ENCODE peak calls at places on chromosomes 16 and 17, in five cellular contexts. One of them, this sample, is unnamed.

GRCh38 chr17:63967953-63968352 is 4.8 kb downstream of the SCN4A start:
- DNase-seq in caudate nucleus: no peak
- DNase-seq in activated T-helper 9 cell treated with anti-CD3 and anti-CD28 coated beads, Interleukin-2, amount 50 U/mL, for 16 hours: no peak
- DNase-seq in colonic mucosa: no peak
- DNase-seq in H54: no peak
- DNase-seq in this sample: no peak

GRCh38 chr16:17518441-17518840 is 47.7 kb upstream of the XYLT1 start:
- DNase-seq in caudate nucleus: no peak
- DNase-seq in colonic mucosa: no peak
- DNase-seq in H54: no peak
- DNase-seq in activated T-helper 9 cell treated with anti-CD3 and anti-CD28 coated beads, Interleukin-2, amount 50 U/mL, for 16 hours: no peak
- DNase-seq in this sample: no peak

GRCh38 chr17:27349540-27350021 is 55.7 kb downstream of the WSB1 start:
- DNase-seq in activated T-helper 9 cell treated with anti-CD3 and anti-CD28 coated beads, Interleukin-2, amount 50 U/mL, for 16 hours: no peak
- DNase-seq in colonic mucosa: peak
- DNase-seq in caudate nucleus: no peak
- DNase-seq in H54: no peak
- DNase-seq in this sample: no peak

GRCh38 chr17:1181769-1182137 is 2.0 kb upstream of the ABR start:
- DNase-seq in activated T-helper 9 cell treated with anti-CD3 and anti-CD28 coated beads, Interleukin-2, amount 50 U/mL, for 16 hours: no peak
- DNase-seq in H54: no peak
- DNase-seq in colonic mucosa: no peak
- DNase-seq in caudate nucleus: no peak
- DNase-seq in this sample: no peak

GRCh38 chr16:5446623-5447240 is 349.1 kb upstream of the EEF2KMT start:
- DNase-seq in activated T-helper 9 cell treated with anti-CD3 and anti-CD28 coated beads, Interleukin-2, amount 50 U/mL, for 16 hours: no peak
- DNase-seq in colonic mucosa: no peak
- DNase-seq in caudate nucleus: no peak
- DNase-seq in H54: no peak
- DNase-seq in this sample: no peak

GRCh38 chr16:70778901-70779309 is 22.1 kb downstream of the VAC14 start:
- DNase-seq in colonic mucosa: peak
- DNase-seq in caudate nucleus: no peak
- DNase-seq in H54: peak
- DNase-seq in activated T-helper 9 cell treated with anti-CD3 and anti-CD28 coated beads, Interleukin-2, amount 50 U/mL, for 16 hours: no peak
- DNase-seq in this sample: no peak

GRCh38 chr17:6669479-6670212 is 18.1 kb downstream of the C17orf100 start:
- DNase-seq in colonic mucosa: no peak
- DNase-seq in activated T-helper 9 cell treated with anti-CD3 and anti-CD28 coated beads, Interleukin-2, amount 50 U/mL, for 16 hours: no peak
- DNase-seq in caudate nucleus: no peak
- DNase-seq in H54: no peak
- DNase-seq in this sample: no peak

GRCh38 chr17:38454528-38454927 is 26.3 kb downstream of the ARHGAP23 start:
- DNase-seq in H54: peak
- DNase-seq in colonic mucosa: no peak
- DNase-seq in caudate nucleus: peak
- DNase-seq in activated T-helper 9 cell treated with anti-CD3 and anti-CD28 coated beads, Interleukin-2, amount 50 U/mL, for 16 hours: no peak
- DNase-seq in this sample: no peak

GRCh38 chr17:71111460-71111859 is 942.1 kb downstream of the KCNJ2 start:
- DNase-seq in H54: no peak
- DNase-seq in activated T-helper 9 cell treated with anti-CD3 and anti-CD28 coated beads, Interleukin-2, amount 50 U/mL, for 16 hours: no peak
- DNase-seq in colonic mucosa: no peak
- DNase-seq in caudate nucleus: no peak
- DNase-seq in this sample: no peak

GRCh38 chr17:75557075-75557851 is 30.3 kb upstream of the MYO15B start:
- DNase-seq in activated T-helper 9 cell treated with anti-CD3 and anti-CD28 coated beads, Interleukin-2, amount 50 U/mL, for 16 hours: no peak
- DNase-seq in H54: peak
- DNase-seq in colonic mucosa: peak
- DNase-seq in caudate nucleus: peak
- DNase-seq in this sample: no peak

GRCh38 chr16:397135-397661 is at the start of gene NME4:
- DNase-seq in colonic mucosa: no peak
- DNase-seq in caudate nucleus: no peak
- DNase-seq in activated T-helper 9 cell treated with anti-CD3 and anti-CD28 coated beads, Interleukin-2, amount 50 U/mL, for 16 hours: no peak
- DNase-seq in H54: peak
- DNase-seq in this sample: peak

GRCh38 chr17:35788504-35788998 is 6.9 kb downstream of the MMP28 start:
- DNase-seq in activated T-helper 9 cell treated with anti-CD3 and anti-CD28 coated beads, Interleukin-2, amount 50 U/mL, for 16 hours: no peak
- DNase-seq in caudate nucleus: no peak
- DNase-seq in colonic mucosa: no peak
- DNase-seq in H54: peak
- DNase-seq in this sample: no peak

GRCh38 chr16:86222965-86223551 is 287.3 kb upstream of the FOXF1 start:
- DNase-seq in activated T-helper 9 cell treated with anti-CD3 and anti-CD28 coated beads, Interleukin-2, amount 50 U/mL, for 16 hours: no peak
- DNase-seq in caudate nucleus: no peak
- DNase-seq in colonic mucosa: no peak
- DNase-seq in H54: no peak
- DNase-seq in this sample: no peak

GRCh38 chr17:66644311-66644710 is 190.6 kb upstream of the CACNG5 start:
- DNase-seq in H54: no peak
- DNase-seq in colonic mucosa: no peak
- DNase-seq in caudate nucleus: no peak
- DNase-seq in activated T-helper 9 cell treated with anti-CD3 and anti-CD28 coated beads, Interleukin-2, amount 50 U/mL, for 16 hours: no peak
- DNase-seq in this sample: no peak

GRCh38 chr16:15708096-15708495 is 58.1 kb downstream of the NDE1 start:
- DNase-seq in activated T-helper 9 cell treated with anti-CD3 and anti-CD28 coated beads, Interleukin-2, amount 50 U/mL, for 16 hours: no peak
- DNase-seq in colonic mucosa: peak
- DNase-seq in H54: no peak
- DNase-seq in caudate nucleus: no peak
- DNase-seq in this sample: no peak

GRCh38 chr17:8476741-8477140 is 41.1 kb downstream of the NDEL1 start:
- DNase-seq in caudate nucleus: no peak
- DNase-seq in colonic mucosa: no peak
- DNase-seq in activated T-helper 9 cell treated with anti-CD3 and anti-CD28 coated beads, Interleukin-2, amount 50 U/mL, for 16 hours: no peak
- DNase-seq in H54: no peak
- DNase-seq in this sample: no peak

GRCh38 chr17:10761281-10761680 is 31.5 kb upstream of the TMEM220 start:
- DNase-seq in colonic mucosa: no peak
- DNase-seq in caudate nucleus: no peak
- DNase-seq in activated T-helper 9 cell treated with anti-CD3 and anti-CD28 coated beads, Interleukin-2, amount 50 U/mL, for 16 hours: no peak
- DNase-seq in H54: no peak
- DNase-seq in this sample: no peak

GRCh38 chr17:32863559-32863958 is 13.4 kb downstream of the MYO1D start:
- DNase-seq in colonic mucosa: no peak
- DNase-seq in H54: no peak
- DNase-seq in activated T-helper 9 cell treated with anti-CD3 and anti-CD28 coated beads, Interleukin-2, amount 50 U/mL, for 16 hours: no peak
- DNase-seq in caudate nucleus: no peak
- DNase-seq in this sample: no peak

GRCh38 chr17:82520041-82520910 is 744 bp downstream of the FOXK2 start:
- DNase-seq in H54: no peak
- DNase-seq in caudate nucleus: no peak
- DNase-seq in colonic mucosa: peak
- DNase-seq in activated T-helper 9 cell treated with anti-CD3 and anti-CD28 coated beads, Interleukin-2, amount 50 U/mL, for 16 hours: peak
- DNase-seq in this sample: peak

GRCh38 chr17:48596000-48596734 is 2.6 kb upstream of the HOXB5 start:
- DNase-seq in H54: no peak
- DNase-seq in colonic mucosa: no peak
- DNase-seq in caudate nucleus: no peak
- DNase-seq in activated T-helper 9 cell treated with anti-CD3 and anti-CD28 coated beads, Interleukin-2, amount 50 U/mL, for 16 hours: no peak
- DNase-seq in this sample: no peak

GRCh38 chr16:17802566-17802965 is 331.8 kb upstream of the XYLT1 start:
- DNase-seq in caudate nucleus: no peak
- DNase-seq in H54: no peak
- DNase-seq in colonic mucosa: no peak
- DNase-seq in activated T-helper 9 cell treated with anti-CD3 and anti-CD28 coated beads, Interleukin-2, amount 50 U/mL, for 16 hours: no peak
- DNase-seq in this sample: no peak

GRCh38 chr16:84495506-84495905 is 9.0 kb downstream of the MEAK7 start:
- DNase-seq in caudate nucleus: no peak
- DNase-seq in colonic mucosa: no peak
- DNase-seq in H54: no peak
- DNase-seq in activated T-helper 9 cell treated with anti-CD3 and anti-CD28 coated beads, Interleukin-2, amount 50 U/mL, for 16 hours: no peak
- DNase-seq in this sample: no peak

GRCh38 chr16:65342231-65342866 is 220.5 kb upstream of the CDH11 start:
- DNase-seq in activated T-helper 9 cell treated with anti-CD3 and anti-CD28 coated beads, Interleukin-2, amount 50 U/mL, for 16 hours: no peak
- DNase-seq in H54: no peak
- DNase-seq in colonic mucosa: no peak
- DNase-seq in caudate nucleus: no peak
- DNase-seq in this sample: no peak

GRCh38 chr16:10609410-10609774 is 29.0 kb upstream of the EMP2 start:
- DNase-seq in activated T-helper 9 cell treated with anti-CD3 and anti-CD28 coated beads, Interleukin-2, amount 50 U/mL, for 16 hours: no peak
- DNase-seq in H54: peak
- DNase-seq in caudate nucleus: no peak
- DNase-seq in colonic mucosa: no peak
- DNase-seq in this sample: no peak

GRCh38 chr17:16033729-16034349 is 34.2 kb downstream of the TTC19 start:
- DNase-seq in activated T-helper 9 cell treated with anti-CD3 and anti-CD28 coated beads, Interleukin-2, amount 50 U/mL, for 16 hours: no peak
- DNase-seq in H54: no peak
- DNase-seq in colonic mucosa: no peak
- DNase-seq in caudate nucleus: no peak
- DNase-seq in this sample: no peak

GRCh38 chr17:14317383-14317782 is 16.5 kb downstream of the HS3ST3B1 start:
- DNase-seq in colonic mucosa: no peak
- DNase-seq in activated T-helper 9 cell treated with anti-CD3 and anti-CD28 coated beads, Interleukin-2, amount 50 U/mL, for 16 hours: no peak
- DNase-seq in caudate nucleus: no peak
- DNase-seq in H54: no peak
- DNase-seq in this sample: no peak

GRCh38 chr16:53781023-53781605 is 77.2 kb downstream of the FTO start:
- DNase-seq in caudate nucleus: no peak
- DNase-seq in colonic mucosa: no peak
- DNase-seq in activated T-helper 9 cell treated with anti-CD3 and anti-CD28 coated beads, Interleukin-2, amount 50 U/mL, for 16 hours: no peak
- DNase-seq in H54: no peak
- DNase-seq in this sample: no peak

GRCh38 chr17:45231481-45232116 is 9.9 kb downstream of the FMNL1 start:
- DNase-seq in H54: no peak
- DNase-seq in activated T-helper 9 cell treated with anti-CD3 and anti-CD28 coated beads, Interleukin-2, amount 50 U/mL, for 16 hours: no peak
- DNase-seq in colonic mucosa: no peak
- DNase-seq in caudate nucleus: no peak
- DNase-seq in this sample: no peak

GRCh38 chr16:83727751-83728352 is 79.9 kb upstream of the HSBP1 start:
- DNase-seq in H54: no peak
- DNase-seq in activated T-helper 9 cell treated with anti-CD3 and anti-CD28 coated beads, Interleukin-2, amount 50 U/mL, for 16 hours: no peak
- DNase-seq in colonic mucosa: no peak
- DNase-seq in caudate nucleus: no peak
- DNase-seq in this sample: no peak

GRCh38 chr17:44968225-44969143 is at the start of gene C1QL1:
- DNase-seq in activated T-helper 9 cell treated with anti-CD3 and anti-CD28 coated beads, Interleukin-2, amount 50 U/mL, for 16 hours: peak
- DNase-seq in caudate nucleus: peak
- DNase-seq in H54: peak
- DNase-seq in colonic mucosa: peak
- DNase-seq in this sample: peak

GRCh38 chr17:76268015-76268749 is 3.0 kb downstream of the UBALD2 start:
- DNase-seq in colonic mucosa: peak
- DNase-seq in caudate nucleus: peak
- DNase-seq in H54: no peak
- DNase-seq in activated T-helper 9 cell treated with anti-CD3 and anti-CD28 coated beads, Interleukin-2, amount 50 U/mL, for 16 hours: peak
- DNase-seq in this sample: peak

GRCh38 chr17:66399441-66399840 is 97.0 kb downstream of the PRKCA start:
- DNase-seq in H54: no peak
- DNase-seq in caudate nucleus: no peak
- DNase-seq in activated T-helper 9 cell treated with anti-CD3 and anti-CD28 coated beads, Interleukin-2, amount 50 U/mL, for 16 hours: no peak
- DNase-seq in colonic mucosa: no peak
- DNase-seq in this sample: no peak

GRCh38 chr17:37466471-37466870 is 23.2 kb upstream of the DUSP14 start:
- DNase-seq in activated T-helper 9 cell treated with anti-CD3 and anti-CD28 coated beads, Interleukin-2, amount 50 U/mL, for 16 hours: no peak
- DNase-seq in caudate nucleus: no peak
- DNase-seq in colonic mucosa: no peak
- DNase-seq in H54: no peak
- DNase-seq in this sample: no peak